ENCODE peak calls at places on chromosomes 5 and 9, in five cellular contexts. One of them, this sample, is unnamed.

GRCh38 chr5:32278403-32278802 is 34.3 kb downstream of the MTMR12 start:
- DNase-seq in GM06990: no peak
- DNase-seq in stomach: no peak
- DNase-seq in HepG2: no peak
- DNase-seq in CD4-positive, alpha-beta T cell: no peak
- DNase-seq in this sample: no peak

GRCh38 chr9:22079873-22080341 is 70.8 kb upstream of the CDKN2B start:
- DNase-seq in GM06990: peak; percentile 30
- DNase-seq in stomach: no peak
- DNase-seq in HepG2: no peak
- DNase-seq in CD4-positive, alpha-beta T cell: no peak
- DNase-seq in this sample: peak; percentile 17

GRCh38 chr5:35803221-35803651 is 53.5 kb upstream of the IL7R start:
- DNase-seq in GM06990: no peak
- DNase-seq in stomach: no peak
- DNase-seq in HepG2: no peak
- DNase-seq in CD4-positive, alpha-beta T cell: no peak
- DNase-seq in this sample: no peak

GRCh38 chr9:13529321-13530104 is 250.0 kb upstream of the MPDZ start:
- DNase-seq in GM06990: no peak
- DNase-seq in stomach: no peak
- DNase-seq in HepG2: no peak
- DNase-seq in CD4-positive, alpha-beta T cell: no peak
- DNase-seq in this sample: no peak

GRCh38 chr9:123349691-123350480 is 6.1 kb upstream of the CRB2 start:
- DNase-seq in GM06990: peak; percentile 60
- DNase-seq in stomach: peak; percentile 47
- DNase-seq in HepG2: peak; percentile 50
- DNase-seq in CD4-positive, alpha-beta T cell: peak; percentile 56
- DNase-seq in this sample: peak; percentile 86

GRCh38 chr5:90519081-90519480 is 10.3 kb downstream of the LYSMD3 start:
- DNase-seq in GM06990: no peak
- DNase-seq in stomach: no peak
- DNase-seq in HepG2: no peak
- DNase-seq in CD4-positive, alpha-beta T cell: no peak
- DNase-seq in this sample: no peak

GRCh38 chr5:129652353-129653138 is 95.3 kb upstream of the MINAR2 start:
- DNase-seq in GM06990: no peak
- DNase-seq in stomach: no peak
- DNase-seq in HepG2: no peak
- DNase-seq in CD4-positive, alpha-beta T cell: no peak
- DNase-seq in this sample: no peak

GRCh38 chr5:153672347-153673090 is 182.0 kb downstream of the GRIA1 start:
- DNase-seq in GM06990: no peak
- DNase-seq in stomach: no peak
- DNase-seq in HepG2: no peak
- DNase-seq in CD4-positive, alpha-beta T cell: no peak
- DNase-seq in this sample: no peak

GRCh38 chr5:157563373-157564148 is 12.0 kb downstream of the ADAM19 start:
- DNase-seq in GM06990: no peak
- DNase-seq in stomach: no peak
- DNase-seq in HepG2: no peak
- DNase-seq in CD4-positive, alpha-beta T cell: no peak
- DNase-seq in this sample: no peak

GRCh38 chr9:113502427-113503008 is 39.0 kb downstream of the RGS3 start:
- DNase-seq in GM06990: no peak
- DNase-seq in stomach: no peak
- DNase-seq in HepG2: no peak
- DNase-seq in CD4-positive, alpha-beta T cell: no peak
- DNase-seq in this sample: no peak

GRCh38 chr5:10521466-10522223 is 42.2 kb upstream of the ANKRD33B start:
- DNase-seq in GM06990: no peak
- DNase-seq in stomach: no peak
- DNase-seq in HepG2: no peak
- DNase-seq in CD4-positive, alpha-beta T cell: no peak
- DNase-seq in this sample: no peak

GRCh38 chr5:103896593-103896992 is 334.0 kb upstream of the NUDT12 start:
- DNase-seq in GM06990: no peak
- DNase-seq in stomach: no peak
- DNase-seq in HepG2: no peak
- DNase-seq in CD4-positive, alpha-beta T cell: no peak
- DNase-seq in this sample: no peak

GRCh38 chr5:119347996-119348395 is 7.8 kb upstream of the TNFAIP8 start:
- DNase-seq in GM06990: no peak
- DNase-seq in stomach: no peak
- DNase-seq in HepG2: no peak
- DNase-seq in CD4-positive, alpha-beta T cell: no peak
- DNase-seq in this sample: no peak

GRCh38 chr5:132506094-132506692 is 15.6 kb upstream of the IRF1 start:
- DNase-seq in GM06990: no peak
- DNase-seq in stomach: no peak
- DNase-seq in HepG2: peak; percentile 41
- DNase-seq in CD4-positive, alpha-beta T cell: no peak
- DNase-seq in this sample: peak; percentile 63

GRCh38 chr5:122478741-122479459 is 166.9 kb downstream of the SNCAIP start:
- DNase-seq in GM06990: no peak
- DNase-seq in stomach: no peak
- DNase-seq in HepG2: peak; percentile 2
- DNase-seq in CD4-positive, alpha-beta T cell: no peak
- DNase-seq in this sample: no peak

GRCh38 chr5:148921350-148921749 is 94.9 kb downstream of the ADRB2 start:
- DNase-seq in GM06990: no peak
- DNase-seq in stomach: no peak
- DNase-seq in HepG2: no peak
- DNase-seq in CD4-positive, alpha-beta T cell: no peak
- DNase-seq in this sample: no peak

GRCh38 chr5:61304611-61305369 is 27.3 kb upstream of the ZSWIM6 start:
- DNase-seq in GM06990: no peak
- DNase-seq in stomach: peak; percentile 75
- DNase-seq in HepG2: peak; percentile 54
- DNase-seq in CD4-positive, alpha-beta T cell: no peak
- DNase-seq in this sample: no peak

GRCh38 chr9:95063300-95063699 is 254.2 kb downstream of the FANCC start:
- DNase-seq in GM06990: no peak
- DNase-seq in stomach: no peak
- DNase-seq in HepG2: no peak
- DNase-seq in CD4-positive, alpha-beta T cell: no peak
- DNase-seq in this sample: no peak

GRCh38 chr9:131436865-131437271 is 43.0 kb downstream of the PRRC2B start:
- DNase-seq in GM06990: no peak
- DNase-seq in stomach: no peak
- DNase-seq in HepG2: no peak
- DNase-seq in CD4-positive, alpha-beta T cell: no peak
- DNase-seq in this sample: no peak

GRCh38 chr5:61051267-61051666 is 106.3 kb downstream of the NDUFAF2 start:
- DNase-seq in GM06990: no peak
- DNase-seq in stomach: no peak
- DNase-seq in HepG2: peak; percentile 5
- DNase-seq in CD4-positive, alpha-beta T cell: no peak
- DNase-seq in this sample: no peak

GRCh38 chr5:121949885-121950284 is 11.9 kb upstream of the SRFBP1 start:
- DNase-seq in GM06990: no peak
- DNase-seq in stomach: no peak
- DNase-seq in HepG2: peak; percentile 34
- DNase-seq in CD4-positive, alpha-beta T cell: no peak
- DNase-seq in this sample: no peak

GRCh38 chr5:73031839-73032238 is 76.0 kb downstream of the FCHO2 start:
- DNase-seq in GM06990: no peak
- DNase-seq in stomach: peak; percentile 30
- DNase-seq in HepG2: no peak
- DNase-seq in CD4-positive, alpha-beta T cell: no peak
- DNase-seq in this sample: no peak

GRCh38 chr9:86207193-86207592 is 52.3 kb downstream of the C9orf153 start:
- DNase-seq in GM06990: no peak
- DNase-seq in stomach: no peak
- DNase-seq in HepG2: no peak
- DNase-seq in CD4-positive, alpha-beta T cell: no peak
- DNase-seq in this sample: no peak

GRCh38 chr5:154513669-154514084 is 35.6 kb upstream of the HAND1 start:
- DNase-seq in GM06990: no peak
- DNase-seq in stomach: no peak
- DNase-seq in HepG2: no peak
- DNase-seq in CD4-positive, alpha-beta T cell: no peak
- DNase-seq in this sample: no peak

GRCh38 chr9:89256690-89257089 is 54.3 kb upstream of the CKS2 start:
- DNase-seq in GM06990: no peak
- DNase-seq in stomach: no peak
- DNase-seq in HepG2: no peak
- DNase-seq in CD4-positive, alpha-beta T cell: no peak
- DNase-seq in this sample: no peak

GRCh38 chr5:112626079-112626478 is 111.6 kb upstream of the APC start:
- DNase-seq in GM06990: no peak
- DNase-seq in stomach: no peak
- DNase-seq in HepG2: no peak
- DNase-seq in CD4-positive, alpha-beta T cell: no peak
- DNase-seq in this sample: no peak

DNA sequence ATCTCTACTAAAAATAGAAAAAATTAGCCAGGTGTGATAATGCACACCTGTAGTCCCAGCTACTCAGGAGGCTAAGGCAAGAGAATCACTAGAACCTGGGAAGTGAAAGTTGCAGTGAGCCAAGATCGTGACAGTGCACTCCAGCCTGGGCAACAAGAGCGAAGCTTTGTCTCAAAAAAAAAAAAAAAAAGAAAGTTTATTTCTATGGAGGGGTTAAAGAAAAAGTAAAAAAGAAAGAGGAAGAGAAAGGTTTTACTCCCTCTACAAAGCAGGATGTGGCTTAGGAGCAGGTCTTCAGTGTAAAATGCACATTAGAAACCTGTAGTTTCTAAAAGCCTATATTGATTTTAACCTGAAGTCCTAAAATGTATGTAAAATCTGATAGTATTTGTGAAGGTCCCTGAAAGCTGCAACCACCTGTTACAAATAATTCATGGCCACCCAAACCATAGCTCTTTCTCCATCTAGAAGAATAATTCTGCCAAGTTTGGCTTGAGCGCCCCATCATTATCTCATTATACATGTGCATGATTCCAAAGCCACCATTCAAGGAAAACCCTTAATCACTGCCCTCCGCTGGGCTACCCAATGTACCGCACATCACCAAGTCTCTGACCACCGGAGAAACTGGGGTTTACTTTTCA is 3.4 kb downstream of the FNBP1 start:
- DNase-seq in GM06990: peak; percentile 74
- DNase-seq in stomach: no peak
- DNase-seq in HepG2: no peak
- DNase-seq in CD4-positive, alpha-beta T cell: no peak
- DNase-seq in this sample: no peak
- TF ChIP-seq CTCF in GM06990: no peak
- TF ChIP-seq CTCF in stomach: no peak
- TF ChIP-seq CTCF in HepG2: peak; percentile 19
- TF ChIP-seq CTCF in CD4-positive, alpha-beta T cell: no peak
- TF ChIP-seq CTCF in this sample: no peak

GRCh38 chr5:95835682-95836405 is 13.3 kb upstream of the GLRX start:
- DNase-seq in GM06990: no peak
- DNase-seq in stomach: no peak
- DNase-seq in HepG2: no peak
- DNase-seq in CD4-positive, alpha-beta T cell: no peak
- DNase-seq in this sample: no peak
- TF ChIP-seq CTCF in GM06990: no peak
- TF ChIP-seq CTCF in stomach: no peak
- TF ChIP-seq CTCF in HepG2: no peak
- TF ChIP-seq CTCF in CD4-positive, alpha-beta T cell: no peak
- TF ChIP-seq CTCF in this sample: no peak

GRCh38 chr9:109098221-109098959 is 21.4 kb downstream of the TMEM245 start:
- DNase-seq in GM06990: no peak
- DNase-seq in stomach: no peak
- DNase-seq in HepG2: peak; percentile 68
- DNase-seq in CD4-positive, alpha-beta T cell: no peak
- DNase-seq in this sample: no peak
- TF ChIP-seq CTCF in GM06990: no peak
- TF ChIP-seq CTCF in stomach: no peak
- TF ChIP-seq CTCF in HepG2: peak; percentile 75
- TF ChIP-seq CTCF in CD4-positive, alpha-beta T cell: no peak
- TF ChIP-seq CTCF in this sample: no peak

DNA sequence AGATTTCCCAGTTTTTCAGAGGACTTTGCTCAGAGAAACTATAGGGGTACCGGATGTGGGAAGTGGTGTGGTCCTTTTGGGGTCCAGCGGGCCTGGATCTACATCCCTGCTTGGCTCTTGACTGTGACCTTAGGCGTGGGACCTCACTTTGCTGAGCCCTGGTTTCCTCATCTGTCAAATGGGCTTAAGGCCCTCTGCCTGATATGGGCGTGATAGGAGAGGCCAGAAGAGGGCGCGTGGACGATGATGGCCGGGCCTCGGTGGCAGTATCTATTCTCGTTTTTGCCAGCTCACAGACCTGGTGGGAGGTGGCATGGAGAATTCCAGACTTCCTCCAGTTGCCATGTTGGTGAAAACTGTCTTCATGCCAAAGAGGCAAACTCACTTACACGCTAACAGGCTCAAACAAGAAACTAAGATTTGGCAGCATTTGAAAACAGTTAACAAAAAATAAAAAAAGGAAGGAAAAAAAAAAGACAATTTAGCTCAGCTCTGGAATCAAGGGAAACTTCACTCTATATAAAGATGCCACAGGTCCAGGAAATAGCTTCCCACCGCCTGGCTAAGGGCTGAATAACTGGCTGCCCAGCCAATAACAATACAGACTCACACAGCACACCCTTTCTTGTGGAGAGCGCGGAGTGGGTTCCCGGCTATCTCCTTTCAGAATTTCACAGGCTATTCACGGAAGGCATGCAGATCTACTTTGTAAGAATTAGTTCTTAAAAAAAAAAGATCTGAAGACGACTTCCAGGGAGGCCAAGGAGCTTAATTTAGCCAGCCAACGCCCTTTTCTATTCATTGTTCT is 1.7 kb downstream of the SH3PXD2B start:
- DNase-seq in GM06990: no peak
- DNase-seq in stomach: peak; percentile 31
- DNase-seq in HepG2: no peak
- DNase-seq in CD4-positive, alpha-beta T cell: no peak
- DNase-seq in this sample: no peak
- TF ChIP-seq CTCF in GM06990: peak; percentile 43
- TF ChIP-seq CTCF in stomach: no peak
- TF ChIP-seq CTCF in HepG2: no peak
- TF ChIP-seq CTCF in CD4-positive, alpha-beta T cell: no peak
- TF ChIP-seq CTCF in this sample: no peak

This sample was measured in GM13976.